ENCODE peak calls at places on chromosomes 13 and 19, in seven cellular contexts. X is K562, G is HCT116, E is endothelial cell of umbilical vein, M is GM12878, L is H1, Z is HepG2. B is an unnamed sample.

GRCh38 chr13:21075303-21076264 is 14.2 kb upstream of the LATS2 start:
- DNase-seq in L (no peak), M (no peak), G (no peak), Z (no peak), X (no peak), E (peak), B (no peak)

GRCh38 chr13:70255406-70255991 is 147.2 kb upstream of the KLHL1 start:
- DNase-seq in X (no peak), L (no peak), Z (no peak), E (no peak), M (no peak), G (no peak), B (no peak)

GRCh38 chr13:39159971-39160370 is 121.7 kb downstream of the NHLRC3 start:
- DNase-seq in E (no peak), L (no peak), M (no peak), G (no peak), Z (no peak), X (no peak), B (no peak)

GRCh38 chr13:109369357-109370052 is 416.9 kb downstream of the IRS2 start:
- DNase-seq in L (no peak), M (no peak), G (no peak), X (no peak), E (no peak), Z (no peak), B (no peak)

GRCh38 chr19:6890421-6890913 is 3.1 kb downstream of the ADGRE1 start:
- DNase-seq in M (no peak), Z (no peak), L (no peak), X (no peak), G (no peak), E (no peak), B (no peak)

GRCh38 chr13:30690282-30691188 is 44.8 kb upstream of the ALOX5AP start:
- DNase-seq in L (no peak), E (no peak), M (no peak), G (no peak), Z (no peak), X (no peak), B (no peak)

GRCh38 chr13:114008964-114009589 is 35.2 kb upstream of the C13orf46 start:
- DNase-seq in E (no peak), G (no peak), Z (no peak), L (no peak), M (no peak), X (no peak), B (no peak)

GRCh38 chr13:43377955-43378354 is 354.6 kb downstream of the DNAJC15 start:
- DNase-seq in M (no peak), E (peak), X (no peak), L (no peak), G (no peak), Z (no peak), B (no peak)

GRCh38 chr13:48266967-48267639 is 34.1 kb downstream of the ITM2B start:
- DNase-seq in Z (no peak), G (no peak), E (no peak), L (no peak), M (no peak), X (no peak), B (no peak)

GRCh38 chr19:7806876-7807275 is 23.1 kb upstream of the EVI5L start:
- DNase-seq in M (no peak), Z (no peak), X (no peak), L (no peak), G (no peak), E (no peak), B (no peak)

GRCh38 chr19:46030861-46031550 is 8.2 kb upstream of the PGLYRP1 start:
- DNase-seq in E (no peak), M (no peak), Z (no peak), G (no peak), L (no peak), X (no peak), B (no peak)

GRCh38 chr19:33763661-33764343 is 32.9 kb upstream of the KCTD15 start:
- DNase-seq in Z (no peak), E (no peak), X (no peak), L (no peak), G (no peak), M (no peak), B (no peak)

GRCh38 chr19:54792814-54793213 is 10.6 kb upstream of the KIR2DL4 start:
- DNase-seq in X (no peak), M (peak), E (no peak), Z (no peak), G (no peak), L (no peak), B (no peak)

GRCh38 chr13:24165746-24166145 is 5.2 kb downstream of the SPATA13 start:
- DNase-seq in G (no peak), Z (no peak), M (no peak), L (no peak), E (peak), X (no peak), B (no peak)

GRCh38 chr19:39829702-39830275 is 4.2 kb downstream of the DYRK1B start:
- DNase-seq in G (no peak), X (no peak), M (no peak), L (no peak), E (no peak), Z (no peak), B (no peak)

GRCh38 chr19:47023448-47023794 is 3.8 kb downstream of the NPAS1 start:
- DNase-seq in Z (no peak), X (no peak), L (no peak), M (no peak), E (no peak), G (no peak), B (no peak)

GRCh38 chr13:46100191-46100877 is 4.5 kb downstream of the CPB2 start:
- DNase-seq in E (no peak), M (no peak), X (no peak), G (no peak), Z (no peak), L (no peak), B (no peak)

GRCh38 chr19:6047741-6048231 is 62.5 kb downstream of the RFX2 start:
- DNase-seq in E (peak), X (peak), M (no peak), L (no peak), Z (peak), G (peak), B (no peak)

GRCh38 chr13:113077953-113078894 is 27.4 kb upstream of the F7 start:
- DNase-seq in X (no peak), E (no peak), L (no peak), M (no peak), Z (no peak), G (no peak), B (no peak)

DNA sequence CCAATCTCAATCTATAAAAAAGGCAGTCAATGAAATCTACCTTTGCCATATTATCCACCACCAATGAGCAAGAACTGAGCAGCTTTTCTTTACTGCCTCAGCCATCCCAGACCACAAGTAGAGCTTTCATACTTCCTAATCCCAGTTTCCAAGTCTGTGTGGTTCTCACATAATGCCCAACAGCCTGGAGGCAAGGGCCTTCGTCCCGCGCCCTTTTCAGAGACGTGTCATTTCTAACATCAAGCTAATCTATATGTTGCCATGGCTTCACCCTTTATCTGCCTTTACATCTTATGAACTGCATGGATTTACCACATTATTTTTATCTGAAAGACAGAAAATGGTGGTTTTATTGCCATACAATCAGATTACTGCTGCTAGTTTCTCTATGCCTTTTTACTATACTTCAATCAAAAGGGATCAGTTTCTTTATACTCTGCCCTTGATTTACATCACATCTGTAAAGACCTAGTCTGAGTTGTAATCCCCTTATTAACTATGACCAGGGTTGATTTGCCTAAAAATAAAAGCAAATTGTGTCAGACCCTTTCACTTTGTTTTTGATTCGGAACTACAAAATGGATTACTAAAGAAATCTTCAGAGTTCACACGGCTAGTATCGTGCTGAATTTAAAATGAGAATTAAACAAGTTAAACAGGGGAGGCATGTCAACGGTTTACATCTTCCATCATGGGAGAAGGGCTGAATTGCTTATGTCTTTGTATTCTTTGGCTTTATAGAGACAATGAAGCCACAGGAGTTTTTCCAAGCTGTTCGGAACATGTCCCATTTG is 5.8 kb downstream of the EFNB2 start:
- DNase-seq in G (no peak), X (no peak), Z (no peak), E (peak), L (no peak), M (no peak), B (no peak)
- TF ChIP-seq EZH2 in G (no peak), X (no peak), Z (no peak), E (no peak), L (no peak), M (no peak), B (no peak)

GRCh38 chr19:782195-783043 is 14.8 kb upstream of the PTBP1 start:
- DNase-seq in X (no peak), Z (peak), E (peak), G (no peak), M (no peak), L (peak), B (no peak)

GRCh38 chr19:780935-781334 is 16.3 kb upstream of the PTBP1 start:
- DNase-seq in E (no peak), X (no peak), L (no peak), G (no peak), Z (no peak), M (no peak), B (no peak)

GRCh38 chr19:776549-776948 is 20.7 kb upstream of the PTBP1 start:
- DNase-seq in M (no peak), G (no peak), X (no peak), L (no peak), E (no peak), Z (no peak), B (no peak)

GRCh38 chr19:781800-782194 is 15.5 kb upstream of the PTBP1 start:
- DNase-seq in G (no peak), M (no peak), Z (no peak), L (no peak), X (no peak), E (no peak), B (no peak)

GRCh38 chr19:778910-779653 is 18.2 kb upstream of the PTBP1 start:
- DNase-seq in E (peak), G (no peak), X (no peak), L (no peak), Z (peak), M (no peak), B (peak)
- TF ChIP-seq POLR2AphosphoS5 in E (no peak), G (no peak), X (no peak), L (no peak), Z (no peak), M (no peak), B (no peak)

GRCh38 chr19:16261584-16262370 is 62.8 kb upstream of the KLF2 start:
- DNase-seq in G (no peak), X (no peak), E (no peak), L (no peak), M (no peak), Z (no peak), B (no peak)
- H3K9ac ChIP-seq in G (no peak), X (no peak), E (no peak), L (no peak), M (no peak), Z (no peak), B (no peak)

DNA sequence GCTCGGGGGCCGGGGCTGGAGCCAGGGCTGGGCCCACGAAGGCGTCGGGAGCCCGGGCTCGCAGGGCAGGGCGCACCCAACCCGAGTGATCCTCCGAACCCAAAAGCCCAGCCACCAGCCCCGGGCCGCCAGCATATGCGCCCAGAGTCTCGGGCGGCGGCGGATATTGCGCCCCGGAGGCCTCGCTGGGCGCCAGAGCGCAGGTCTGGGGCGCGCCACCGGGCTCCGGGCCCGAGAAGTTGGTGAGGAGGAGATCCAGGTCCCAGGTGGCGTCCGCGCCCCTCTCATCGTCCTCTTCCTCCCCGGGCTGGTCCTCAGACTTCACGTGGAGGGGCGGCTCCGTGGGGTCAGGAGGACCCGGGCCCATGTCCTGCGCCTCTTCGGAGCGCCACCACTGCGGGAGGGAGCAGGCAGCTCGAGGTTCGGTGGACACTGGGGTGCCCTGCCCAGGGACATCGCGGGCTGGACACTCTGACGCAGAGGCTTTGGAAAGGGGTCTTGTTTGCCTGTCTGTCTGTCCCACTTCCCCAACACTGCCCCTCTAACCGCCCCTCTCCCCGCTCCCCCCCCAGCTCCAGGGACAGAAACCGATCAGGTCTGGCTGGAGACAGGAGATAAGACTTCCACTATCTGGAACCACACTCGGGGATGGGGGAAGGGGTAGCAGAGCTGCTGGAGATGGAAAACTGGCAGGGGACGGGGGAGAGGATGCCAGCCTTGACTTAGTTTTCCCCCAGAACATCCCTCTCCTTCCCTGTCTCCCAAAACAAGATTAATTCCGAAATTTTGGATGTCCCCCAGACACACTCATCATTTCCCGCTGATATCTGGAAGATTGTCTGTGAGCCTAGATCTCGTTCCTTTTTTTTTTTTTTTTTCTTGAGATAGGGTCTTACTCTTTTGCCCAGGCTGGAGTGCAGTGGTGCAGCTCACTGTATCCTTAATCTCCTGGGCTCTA is 973 bp downstream of the KLF1 start:
- DNase-seq in L (no peak), M (no peak), X (peak), G (no peak), Z (no peak), E (no peak), B (no peak)
- TF ChIP-seq EZH2 in L (no peak), M (no peak), X (no peak), G (no peak), Z (no peak), E (no peak), B (no peak)

DNA sequence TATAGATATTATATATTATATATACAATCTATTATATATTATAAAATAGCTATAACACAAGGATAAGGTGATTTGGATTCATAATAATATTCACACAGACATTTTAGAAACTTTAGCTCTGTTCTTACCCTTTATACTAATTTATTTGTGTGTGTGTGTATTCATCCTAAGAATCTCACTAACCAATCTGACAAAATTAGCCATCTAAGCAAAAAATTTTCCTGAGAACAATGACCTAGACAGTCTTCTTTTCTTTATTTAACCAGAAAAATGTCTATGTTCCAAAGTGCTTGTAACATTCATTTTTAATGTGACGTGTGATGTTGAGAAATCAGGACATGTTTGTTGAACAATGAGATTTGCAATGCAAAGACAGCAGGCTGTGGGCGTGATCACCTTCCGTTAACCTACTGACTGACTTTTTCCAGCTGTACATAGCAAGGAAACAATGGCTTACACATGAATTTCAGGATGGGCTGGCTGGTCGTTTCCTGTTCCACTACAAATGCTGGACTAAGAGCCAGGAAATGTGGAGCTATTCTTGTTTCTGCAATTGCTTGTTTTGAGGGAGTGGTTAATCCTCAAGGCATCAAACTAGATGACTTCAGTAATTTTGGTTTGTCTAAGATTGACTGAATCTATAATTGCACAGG is 634.6 kb upstream of the ARGLU1 start:
- DNase-seq in L (no peak), Z (peak), X (no peak), G (no peak), M (no peak), E (peak), B (no peak)
- TF ChIP-seq POLR2AphosphoS5 in L (no peak), Z (no peak), X (no peak), G (no peak), M (no peak), E (peak), B (no peak)

GRCh38 chr19:2425622-2426581 is 1.5 kb downstream of the TIMM13 start:
- DNase-seq in X (no peak), Z (no peak), E (no peak), M (no peak), L (no peak), G (no peak), B (no peak)

GRCh38 chr19:2421581-2422306 is 5.6 kb downstream of the TIMM13 start:
- DNase-seq in M (no peak), Z (no peak), E (no peak), G (no peak), X (no peak), L (no peak), B (no peak)

GRCh38 chr19:2424686-2425621 is 2.4 kb downstream of the TIMM13 start:
- DNase-seq in M (no peak), Z (no peak), L (peak), G (no peak), E (peak), X (peak), B (no peak)

GRCh38 chr19:2422951-2423880 is 4.2 kb downstream of the TIMM13 start:
- DNase-seq in X (no peak), Z (no peak), G (no peak), E (no peak), L (no peak), M (no peak), B (no peak)

DNA sequence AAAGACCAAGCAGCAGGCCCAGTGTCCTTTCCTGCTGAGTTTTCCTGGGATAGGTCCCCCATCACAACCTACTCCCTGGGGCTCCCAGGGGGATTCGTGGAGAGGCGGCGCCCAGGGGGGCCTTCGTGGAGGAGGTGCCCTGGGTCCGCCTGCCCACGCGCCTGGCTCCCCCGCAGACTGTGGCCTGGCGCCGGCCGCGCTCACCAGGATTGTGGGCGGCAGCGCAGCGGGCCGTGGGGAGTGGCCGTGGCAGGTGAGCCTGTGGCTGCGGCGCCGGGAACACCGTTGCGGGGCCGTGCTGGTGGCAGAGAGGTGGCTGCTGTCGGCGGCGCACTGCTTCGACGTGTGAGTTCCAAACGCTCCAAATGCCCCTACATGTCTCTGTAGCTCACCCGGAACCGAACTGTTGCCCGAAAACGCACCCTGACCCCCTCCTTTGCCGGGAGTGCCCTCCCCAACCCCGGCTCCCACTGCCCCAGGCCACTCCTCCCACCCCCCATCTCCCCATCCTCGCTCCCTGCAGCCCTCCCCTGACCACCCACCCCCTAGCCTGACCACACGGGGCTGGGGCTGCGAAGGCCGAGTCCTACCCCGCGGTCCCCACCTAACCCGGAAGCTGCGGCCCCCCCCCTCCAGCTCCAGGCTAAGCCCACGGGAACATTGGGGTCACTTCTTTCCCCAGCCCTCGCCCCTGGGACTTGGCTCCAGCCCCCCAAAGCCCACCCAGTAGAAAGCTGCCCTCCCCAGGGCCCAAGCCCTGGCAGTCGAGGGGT is 3.3 kb downstream of the TIMM13 start:
- DNase-seq in E (no peak), L (no peak), M (no peak), X (no peak), Z (no peak), G (no peak), B (no peak)
- H3K9ac ChIP-seq in E (no peak), L (no peak), M (no peak), X (no peak), Z (no peak), G (no peak), B (no peak)

GRCh38 chr19:13024126-13024957 is 29.1 kb downstream of the NFIX start:
- DNase-seq in E (peak), Z (no peak), M (no peak), X (no peak), G (no peak), L (no peak), B (no peak)
- TF ChIP-seq EZH2 in E (no peak), Z (no peak), M (no peak), X (no peak), G (no peak), L (peak), B (no peak)

GRCh38 chr19:4830768-4831265 is 695 bp downstream of the TICAM1 start:
- DNase-seq in Z (no peak), X (peak), L (no peak), G (no peak), M (no peak), E (no peak), B (no peak)

GRCh38 chr19:4832776-4833175 is 1.3 kb upstream of the TICAM1 start:
- DNase-seq in Z (no peak), M (no peak), G (no peak), E (no peak), X (no peak), L (no peak), B (no peak)

GRCh38 chr19:4829001-4829712 is 2.4 kb downstream of the TICAM1 start:
- DNase-seq in Z (peak), M (no peak), L (no peak), G (no peak), X (peak), E (no peak), B (no peak)

GRCh38 chr19:4830332-4830731 is 1.2 kb downstream of the TICAM1 start:
- DNase-seq in L (no peak), X (peak), G (no peak), M (no peak), Z (no peak), E (no peak), B (no peak)

GRCh38 chr19:4831351-4832340 is at the start of gene TICAM1:
- DNase-seq in M (no peak), E (peak), Z (no peak), G (no peak), X (peak), L (no peak), B (no peak)
- TF ChIP-seq POLR2AphosphoS5 in M (peak), E (peak), Z (no peak), G (peak), X (peak), L (no peak), B (peak)